ENCODE peak calls at places on chromosomes 2 and 18, in six cellular contexts. V is IMR-90, O is mesendoderm, M is H1, C is H9, E is mesenchymal stem cell. A is an unnamed sample. For H3K4me1, the result is how much of the 10 kb centered on the place peaks cover.

GRCh38 chr2:189118386-189118785 is 61.2 kb downstream of the COL5A2 start:
- DNase-seq in V (no peak), O (no peak), M (no peak), C (no peak), E (no peak), A (no peak)

GRCh38 chr2:52658598-52658997 is 1109.0 kb upstream of the CHAC2 start:
- DNase-seq in V (peak), O (no peak), M (no peak), C (no peak), E (peak), A (no peak)

GRCh38 chr2:184611221-184612085 is 13.1 kb downstream of the ZNF804A start:
- DNase-seq in V (peak), O (peak), M (no peak), C (no peak), E (peak), A (no peak)

GRCh38 chr2:18176679-18177215 is 298.3 kb downstream of the KCNS3 start:
- DNase-seq in V (no peak), O (no peak), M (no peak), C (no peak), E (no peak), A (no peak)

GRCh38 chr2:3433339-3433699 is 53.8 kb downstream of the TRAPPC12 start:
- DNase-seq in V (no peak), O (no peak), M (no peak), C (no peak), E (no peak), A (no peak)

GRCh38 chr2:38515155-38516074 is 87.3 kb downstream of the HNRNPLL start:
- DNase-seq in V (peak), O (no peak), M (no peak), C (no peak), E (no peak), A (no peak)

GRCh38 chr2:223908304-223909047 is 36.7 kb downstream of the WDFY1 start:
- DNase-seq in V (no peak), O (no peak), M (no peak), C (no peak), E (no peak), A (no peak)

GRCh38 chr2:196592331-196592911 is 47.1 kb upstream of the CCDC150 start:
- DNase-seq in V (peak), O (peak), M (no peak), C (peak), E (peak), A (peak)

GRCh38 chr18:56492136-56492535 is 146.3 kb downstream of the TXNL1 start:
- DNase-seq in V (no peak), O (no peak), M (no peak), C (no peak), E (no peak), A (no peak)

GRCh38 chr2:105617631-105618350 is 126.9 kb upstream of the NCK2 start:
- DNase-seq in V (no peak), O (no peak), M (no peak), C (no peak), E (no peak), A (no peak)

GRCh38 chr2:221517362-221518121 is 54.6 kb downstream of the EPHA4 start:
- DNase-seq in V (peak), O (peak), M (no peak), C (no peak), E (peak), A (no peak)

GRCh38 chr2:135840601-135841000 is 3.6 kb upstream of the LCT start:
- DNase-seq in V (no peak), O (no peak), M (peak), C (no peak), E (peak), A (no peak)

GRCh38 chr2:193895226-193895625 is 1700.5 kb upstream of the TMEFF2 start:
- DNase-seq in V (no peak), O (peak), M (no peak), C (no peak), E (no peak), A (no peak)

GRCh38 chr18:37762076-37762475 is 196.5 kb upstream of the CELF4 start:
- DNase-seq in V (no peak), O (no peak), M (no peak), C (no peak), E (no peak), A (no peak)

GRCh38 chr2:56266761-56267411 is 83.1 kb downstream of the CCDC85A start:
- DNase-seq in V (no peak), O (no peak), M (no peak), C (no peak), E (no peak), A (no peak)

GRCh38 chr2:120625865-120626560 is 109.7 kb upstream of the GLI2 start:
- DNase-seq in V (no peak), O (no peak), M (no peak), C (no peak), E (no peak), A (no peak)

GRCh38 chr18:37282386-37283037 is 283.1 kb downstream of the CELF4 start:
- DNase-seq in V (no peak), O (peak), M (no peak), C (peak), E (no peak), A (no peak)

GRCh38 chr2:26464390-26465265 is 13.3 kb downstream of the OTOF start:
- DNase-seq in V (no peak), O (peak), M (no peak), C (no peak), E (no peak), A (no peak)

GRCh38 chr2:42801388-42801787 is 9.0 kb upstream of the HAAO start:
- DNase-seq in V (peak), O (no peak), M (no peak), C (no peak), E (no peak), A (no peak)

GRCh38 chr2:68620762-68621161 is 22.6 kb upstream of the PROKR1 start:
- DNase-seq in V (no peak), O (no peak), M (no peak), C (no peak), E (no peak), A (no peak)

GRCh38 chr2:224146356-224147160 is 107.5 kb upstream of the SERPINE2 start:
- DNase-seq in V (no peak), O (peak), M (no peak), C (no peak), E (no peak), A (no peak)

GRCh38 chr2:231047922-231048544 is 8.6 kb upstream of the PSMD1 start:
- DNase-seq in V (no peak), O (no peak), M (no peak), C (no peak), E (no peak), A (no peak)

GRCh38 chr18:58866261-58867232 is 1.9 kb downstream of the ZNF532 start:
- DNase-seq in V (no peak), O (no peak), M (no peak), C (no peak), E (no peak), A (no peak)

GRCh38 chr2:40384714-40385113 is 67.2 kb downstream of the SLC8A1 start:
- DNase-seq in V (peak), O (no peak), M (no peak), C (no peak), E (peak), A (no peak)

GRCh38 chr2:96116879-96117533 is 635 bp upstream of the ADRA2B start:
- DNase-seq in V (peak), O (peak), M (no peak), C (peak), E (peak), A (peak)

GRCh38 chr18:58847383-58848071 is 17.1 kb upstream of the ZNF532 start:
- DNase-seq in V (no peak), O (peak), M (peak), C (peak), E (no peak), A (peak)

GRCh38 chr2:240598311-240598911 is 11.9 kb downstream of the CAPN10 start:
- DNase-seq in V (no peak), O (no peak), M (no peak), C (no peak), E (no peak), A (no peak)

GRCh38 chr2:83565231-83566025 is 893.7 kb downstream of the SUCLG1 start:
- DNase-seq in V (no peak), O (no peak), M (no peak), C (no peak), E (no peak), A (no peak)

GRCh38 chr2:148527488-148528340 is 116.8 kb upstream of the EPC2 start:
- DNase-seq in V (no peak), O (no peak), M (peak), C (peak), E (no peak), A (no peak)

GRCh38 chr2:2590796-2591541 is 259.9 kb upstream of the MYT1L start:
- DNase-seq in V (no peak), O (no peak), M (no peak), C (no peak), E (no peak), A (no peak)

GRCh38 chr2:86633094-86633740 is 9.6 kb upstream of the RNF103 start:
- DNase-seq in V (no peak), O (no peak), M (no peak), C (no peak), E (no peak), A (no peak)

DNA sequence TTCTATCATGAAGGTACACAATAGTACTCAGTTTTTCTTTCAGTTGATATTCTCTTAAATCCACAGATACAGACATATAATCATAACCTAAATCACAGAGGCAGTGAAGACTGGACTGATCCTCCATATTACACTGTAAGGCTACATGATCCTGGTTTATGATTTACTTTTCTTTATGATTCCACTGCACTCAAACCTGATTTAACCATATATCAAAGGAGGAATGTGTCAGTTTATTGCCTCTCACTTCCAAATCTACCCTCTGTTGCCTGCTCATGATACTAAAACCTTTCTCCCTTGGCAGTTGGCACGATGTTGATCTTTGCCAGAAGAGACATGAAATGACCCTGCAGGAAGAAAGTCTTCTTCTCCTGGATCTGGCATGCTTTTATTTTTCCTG is 426.5 kb downstream of the MBD2 start:
- DNase-seq in V (no peak), O (no peak), M (no peak), C (no peak), E (no peak), A (no peak)
- H2BK15ac ChIP-seq in V (no peak), O (no peak), M (no peak), C (no peak), E (no peak), A (no peak)

GRCh38 chr2:207332473-207333212 is 166.9 kb upstream of the KLF7 start:
- DNase-seq in V (peak), O (no peak), M (no peak), C (no peak), E (peak), A (no peak)

GRCh38 chr2:207337234-207338219 is 171.8 kb upstream of the KLF7 start:
- DNase-seq in V (peak), O (peak), M (no peak), C (no peak), E (peak), A (no peak)

GRCh38 chr2:207334309-207334630 is 168.5 kb upstream of the KLF7 start:
- DNase-seq in V (no peak), O (no peak), M (no peak), C (no peak), E (no peak), A (no peak)

GRCh38 chr2:207333599-207334308 is 168.0 kb upstream of the KLF7 start:
- DNase-seq in V (peak), O (no peak), M (no peak), C (no peak), E (peak), A (no peak)

DNA sequence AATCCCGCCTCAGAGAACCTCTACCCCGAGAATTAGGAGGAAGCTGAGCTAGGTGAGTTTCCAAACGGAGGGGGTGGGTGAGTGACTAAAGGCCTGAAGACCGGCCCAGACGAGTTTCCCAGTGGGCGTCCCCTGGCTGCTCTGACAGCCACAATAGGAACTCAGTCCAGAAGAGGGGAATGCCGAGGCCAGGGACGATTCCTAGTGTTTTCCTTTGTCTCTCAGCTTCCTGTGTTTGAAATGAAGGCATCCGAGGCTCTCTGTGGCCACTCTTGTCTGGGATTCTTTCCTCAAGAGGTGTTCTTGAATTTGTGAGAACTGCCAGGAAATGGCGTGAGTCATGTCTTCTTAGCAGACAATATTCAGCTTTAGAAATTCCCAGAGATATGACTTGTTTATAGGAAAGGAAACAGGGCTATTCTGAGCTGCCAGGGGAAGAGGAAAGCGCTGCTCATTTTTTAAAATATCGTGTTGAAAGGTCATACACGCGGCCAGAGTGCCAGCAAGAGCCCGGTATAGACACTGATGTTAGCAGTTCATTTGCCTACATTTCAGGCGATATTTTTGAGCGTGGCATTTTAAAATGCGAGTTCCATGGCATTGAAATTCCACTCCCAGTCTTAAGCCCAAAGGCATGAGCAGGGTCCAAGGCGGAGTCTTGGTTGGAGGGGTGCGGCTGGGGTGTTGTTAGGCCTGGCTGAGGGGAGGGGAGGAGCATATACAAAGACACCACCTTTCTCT is 169.1 kb upstream of the KLF7 start:
- DNase-seq in V (peak), O (peak), M (peak), C (peak), E (peak), A (peak)
- H3K4me1 ChIP-seq in V (under half), O (under half), M (under half), C (under half), E (under half), A (under half)

GRCh38 chr2:133492719-133493366 is 75.4 kb downstream of the NCKAP5 start:
- DNase-seq in V (no peak), O (no peak), M (no peak), C (no peak), E (no peak), A (no peak)

GRCh38 chr2:133498615-133499585 is 69.4 kb downstream of the NCKAP5 start:
- DNase-seq in V (peak), O (no peak), M (no peak), C (no peak), E (no peak), A (no peak)

GRCh38 chr2:133498166-133498565 is 70.1 kb downstream of the NCKAP5 start:
- DNase-seq in V (no peak), O (no peak), M (no peak), C (no peak), E (no peak), A (no peak)

GRCh38 chr2:133497261-133497893 is 70.9 kb downstream of the NCKAP5 start:
- DNase-seq in V (peak), O (peak), M (peak), C (peak), E (no peak), A (peak)

GRCh38 chr2:133495226-133495625 is 73.0 kb downstream of the NCKAP5 start:
- DNase-seq in V (no peak), O (no peak), M (no peak), C (no peak), E (no peak), A (no peak)
- H3K9ac ChIP-seq in V (no peak), O (no peak), M (no peak), C (no peak), E (no peak), A (no peak)

DNA sequence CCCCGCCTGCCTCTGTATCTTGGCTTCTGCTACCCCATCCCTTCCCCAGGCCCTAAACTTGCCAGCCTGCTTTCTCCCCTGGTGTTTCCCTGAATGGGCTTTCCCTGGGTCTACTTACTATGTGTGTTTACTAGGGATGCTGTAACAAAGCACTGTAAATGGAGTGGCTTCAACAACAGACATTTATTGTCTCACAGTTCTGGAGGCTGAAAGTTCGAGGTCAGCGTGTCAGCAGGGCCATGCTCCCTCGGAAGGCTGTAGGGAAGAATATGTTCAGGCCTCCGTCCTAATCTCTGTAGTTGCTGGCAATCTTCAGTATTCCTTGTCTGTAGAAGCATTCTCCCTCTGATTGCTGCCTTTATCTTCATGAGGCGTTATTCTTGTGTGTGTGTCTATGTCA is 113.6 kb downstream of the DDX1 start:
- DNase-seq in V (no peak), O (no peak), M (no peak), C (no peak), E (no peak), A (no peak)
- H2BK15ac ChIP-seq in V (no peak), O (no peak), M (no peak), C (no peak), E (no peak), A (no peak)